ENCODE peak calls at places on chromosomes 1 and 21, in seven cellular contexts. One of them, this sample, is unnamed.

GRCh38 chr21:36113647-36114428 is 21.0 kb upstream of the CBR3 start:
- DNase-seq in activated naive CD8-positive, alpha-beta T cell treated with anti-CD3 and anti-CD28 coated beads for 36 hours: no peak
- DNase-seq in HTR-8/SVneo: no peak
- DNase-seq in H54: no peak
- DNase-seq in retinal pigment epithelial cell: no peak
- DNase-seq in RWPE1: no peak
- DNase-seq in NCI-H748 treated with DMSO at 0.1 percent for 48 hours: no peak
- DNase-seq in this sample: no peak

GRCh38 chr1:207863893-207864535 is 46.9 kb downstream of the CD34 start:
- DNase-seq in H54: no peak
- DNase-seq in HTR-8/SVneo: no peak
- DNase-seq in activated naive CD8-positive, alpha-beta T cell treated with anti-CD3 and anti-CD28 coated beads for 36 hours: peak
- DNase-seq in NCI-H748 treated with DMSO at 0.1 percent for 48 hours: no peak
- DNase-seq in RWPE1: no peak
- DNase-seq in retinal pigment epithelial cell: no peak
- DNase-seq in this sample: no peak

GRCh38 chr1:210696709-210697108 is 368.0 kb downstream of the HHAT start:
- DNase-seq in RWPE1: no peak
- DNase-seq in H54: no peak
- DNase-seq in retinal pigment epithelial cell: no peak
- DNase-seq in activated naive CD8-positive, alpha-beta T cell treated with anti-CD3 and anti-CD28 coated beads for 36 hours: peak
- DNase-seq in HTR-8/SVneo: no peak
- DNase-seq in NCI-H748 treated with DMSO at 0.1 percent for 48 hours: no peak
- DNase-seq in this sample: no peak

GRCh38 chr21:46559291-46559983 is 45.4 kb downstream of the S100B start:
- DNase-seq in retinal pigment epithelial cell: no peak
- DNase-seq in HTR-8/SVneo: no peak
- DNase-seq in RWPE1: no peak
- DNase-seq in NCI-H748 treated with DMSO at 0.1 percent for 48 hours: no peak
- DNase-seq in activated naive CD8-positive, alpha-beta T cell treated with anti-CD3 and anti-CD28 coated beads for 36 hours: peak
- DNase-seq in H54: no peak
- DNase-seq in this sample: no peak

GRCh38 chr21:41460578-41461527 is 34.8 kb downstream of the MX1 start:
- DNase-seq in H54: peak
- DNase-seq in RWPE1: peak
- DNase-seq in NCI-H748 treated with DMSO at 0.1 percent for 48 hours: peak
- DNase-seq in activated naive CD8-positive, alpha-beta T cell treated with anti-CD3 and anti-CD28 coated beads for 36 hours: peak
- DNase-seq in retinal pigment epithelial cell: no peak
- DNase-seq in HTR-8/SVneo: peak
- DNase-seq in this sample: peak

GRCh38 chr1:160376525-160377131 is 9.8 kb downstream of the NHLH1 start:
- DNase-seq in H54: peak
- DNase-seq in activated naive CD8-positive, alpha-beta T cell treated with anti-CD3 and anti-CD28 coated beads for 36 hours: peak
- DNase-seq in HTR-8/SVneo: peak
- DNase-seq in RWPE1: no peak
- DNase-seq in retinal pigment epithelial cell: no peak
- DNase-seq in NCI-H748 treated with DMSO at 0.1 percent for 48 hours: peak
- DNase-seq in this sample: peak

GRCh38 chr1:58515794-58516401 is 30.6 kb downstream of the OMA1 start:
- DNase-seq in retinal pigment epithelial cell: peak
- DNase-seq in H54: peak
- DNase-seq in RWPE1: peak
- DNase-seq in activated naive CD8-positive, alpha-beta T cell treated with anti-CD3 and anti-CD28 coated beads for 36 hours: peak
- DNase-seq in NCI-H748 treated with DMSO at 0.1 percent for 48 hours: peak
- DNase-seq in HTR-8/SVneo: peak
- DNase-seq in this sample: peak

GRCh38 chr1:151820940-151821339 is 10.7 kb downstream of the RORC start:
- DNase-seq in activated naive CD8-positive, alpha-beta T cell treated with anti-CD3 and anti-CD28 coated beads for 36 hours: no peak
- DNase-seq in retinal pigment epithelial cell: no peak
- DNase-seq in HTR-8/SVneo: no peak
- DNase-seq in NCI-H748 treated with DMSO at 0.1 percent for 48 hours: no peak
- DNase-seq in RWPE1: no peak
- DNase-seq in H54: no peak
- DNase-seq in this sample: no peak

This sample was measured in Panc1.